ENCODE peak calls at places on chromosomes 6 and 20, in six cellular contexts. One of them, this sample, is unnamed.

GRCh38 chr6:41272591-41273175 is 13.8 kb downstream of the TREM1 start:
- DNase-seq in heart left ventricle: no peak
- DNase-seq in Panc1: no peak
- DNase-seq in breast epithelium: no peak
- DNase-seq in fibroblast of the aortic adventitia: no peak
- DNase-seq in bronchial epithelial cell: no peak
- DNase-seq in this sample: no peak

GRCh38 chr6:80217799-80218198 is 111.3 kb downstream of the BCKDHB start:
- DNase-seq in heart left ventricle: no peak
- DNase-seq in Panc1: no peak
- DNase-seq in breast epithelium: no peak
- DNase-seq in fibroblast of the aortic adventitia: peak
- DNase-seq in bronchial epithelial cell: no peak
- DNase-seq in this sample: peak

GRCh38 chr6:72931325-72931903 is 293.9 kb downstream of the KHDC1L start:
- DNase-seq in heart left ventricle: no peak
- DNase-seq in Panc1: no peak
- DNase-seq in breast epithelium: no peak
- DNase-seq in fibroblast of the aortic adventitia: no peak
- DNase-seq in bronchial epithelial cell: no peak
- DNase-seq in this sample: no peak

GRCh38 chr20:3839328-3839727 is 7.3 kb upstream of the MAVS start:
- DNase-seq in heart left ventricle: no peak
- DNase-seq in Panc1: no peak
- DNase-seq in breast epithelium: no peak
- DNase-seq in fibroblast of the aortic adventitia: no peak
- DNase-seq in bronchial epithelial cell: no peak
- DNase-seq in this sample: no peak

GRCh38 chr6:20448828-20449227 is 47.1 kb downstream of the E2F3 start:
- DNase-seq in heart left ventricle: no peak
- DNase-seq in Panc1: no peak
- DNase-seq in breast epithelium: no peak
- DNase-seq in fibroblast of the aortic adventitia: no peak
- DNase-seq in bronchial epithelial cell: no peak
- DNase-seq in this sample: no peak

GRCh38 chr20:57617079-57617795 is 3.0 kb downstream of the ZBP1 start:
- DNase-seq in heart left ventricle: no peak
- DNase-seq in Panc1: no peak
- DNase-seq in breast epithelium: no peak
- DNase-seq in fibroblast of the aortic adventitia: no peak
- DNase-seq in bronchial epithelial cell: no peak
- DNase-seq in this sample: no peak

GRCh38 chr20:33995053-33995816 is 1.5 kb downstream of the RALY start:
- DNase-seq in heart left ventricle: no peak
- DNase-seq in Panc1: no peak
- DNase-seq in breast epithelium: no peak
- DNase-seq in fibroblast of the aortic adventitia: peak
- DNase-seq in bronchial epithelial cell: no peak
- DNase-seq in this sample: no peak

GRCh38 chr6:100465701-100466409 is 1.1 kb upstream of the SIM1 start:
- DNase-seq in heart left ventricle: no peak
- DNase-seq in Panc1: no peak
- DNase-seq in breast epithelium: no peak
- DNase-seq in fibroblast of the aortic adventitia: no peak
- DNase-seq in bronchial epithelial cell: no peak
- DNase-seq in this sample: peak

GRCh38 chr6:110628330-110628729 is 151.9 kb upstream of the SLC22A16 start:
- DNase-seq in heart left ventricle: no peak
- DNase-seq in Panc1: no peak
- DNase-seq in breast epithelium: no peak
- DNase-seq in fibroblast of the aortic adventitia: peak
- DNase-seq in bronchial epithelial cell: peak
- DNase-seq in this sample: peak

GRCh38 chr6:159831373-159831679 is 31.2 kb downstream of the PNLDC1 start:
- DNase-seq in heart left ventricle: no peak
- DNase-seq in Panc1: no peak
- DNase-seq in breast epithelium: no peak
- DNase-seq in fibroblast of the aortic adventitia: no peak
- DNase-seq in bronchial epithelial cell: no peak
- DNase-seq in this sample: no peak

GRCh38 chr20:46694484-46694883 is 5.2 kb upstream of the TP53RK start:
- DNase-seq in heart left ventricle: no peak
- DNase-seq in Panc1: no peak
- DNase-seq in breast epithelium: no peak
- DNase-seq in fibroblast of the aortic adventitia: peak
- DNase-seq in bronchial epithelial cell: no peak
- DNase-seq in this sample: no peak

GRCh38 chr6:145756170-145756662 is 20.9 kb upstream of the EPM2A start:
- DNase-seq in heart left ventricle: no peak
- DNase-seq in Panc1: no peak
- DNase-seq in breast epithelium: no peak
- DNase-seq in fibroblast of the aortic adventitia: peak
- DNase-seq in bronchial epithelial cell: peak
- DNase-seq in this sample: peak

DNA sequence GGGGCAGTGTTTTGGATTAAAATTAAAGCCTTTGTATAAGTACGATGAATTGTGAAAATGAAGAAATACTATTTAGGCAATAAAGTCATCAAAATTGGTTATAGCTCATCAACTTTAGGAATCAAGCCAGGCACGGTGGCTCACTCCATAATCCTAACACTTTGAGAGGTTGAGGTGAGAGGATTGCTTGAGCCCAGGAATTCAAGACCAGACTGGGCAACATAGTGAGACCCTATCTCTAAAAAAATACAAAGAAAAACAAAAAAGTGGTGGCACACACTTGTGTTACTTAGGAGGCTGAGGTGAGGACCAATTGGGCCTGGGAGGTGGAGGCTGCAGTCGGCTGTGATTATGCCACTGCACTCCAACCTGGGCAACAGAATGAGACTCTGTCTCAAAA is 8.5 kb upstream of the RHAG start:
- DNase-seq in heart left ventricle: no peak
- DNase-seq in Panc1: no peak
- DNase-seq in breast epithelium: no peak
- DNase-seq in fibroblast of the aortic adventitia: no peak
- DNase-seq in bronchial epithelial cell: no peak
- DNase-seq in this sample: no peak
- TF ChIP-seq CTCF in heart left ventricle: no peak
- TF ChIP-seq CTCF in Panc1: no peak
- TF ChIP-seq CTCF in breast epithelium: no peak
- TF ChIP-seq CTCF in fibroblast of the aortic adventitia: no peak
- TF ChIP-seq CTCF in bronchial epithelial cell: no peak
- TF ChIP-seq CTCF in this sample: no peak

GRCh38 chr6:1622851-1623768 is 13.4 kb downstream of the FOXC1 start:
- DNase-seq in heart left ventricle: no peak
- DNase-seq in Panc1: no peak
- DNase-seq in breast epithelium: no peak
- DNase-seq in fibroblast of the aortic adventitia: peak
- DNase-seq in bronchial epithelial cell: no peak
- DNase-seq in this sample: no peak
- H3K4me3 ChIP-seq in heart left ventricle: no peak
- H3K4me3 ChIP-seq in Panc1: no peak
- H3K4me3 ChIP-seq in breast epithelium: no peak
- H3K4me3 ChIP-seq in fibroblast of the aortic adventitia: peak
- H3K4me3 ChIP-seq in bronchial epithelial cell: no peak
- H3K4me3 ChIP-seq in this sample: no peak

DNA sequence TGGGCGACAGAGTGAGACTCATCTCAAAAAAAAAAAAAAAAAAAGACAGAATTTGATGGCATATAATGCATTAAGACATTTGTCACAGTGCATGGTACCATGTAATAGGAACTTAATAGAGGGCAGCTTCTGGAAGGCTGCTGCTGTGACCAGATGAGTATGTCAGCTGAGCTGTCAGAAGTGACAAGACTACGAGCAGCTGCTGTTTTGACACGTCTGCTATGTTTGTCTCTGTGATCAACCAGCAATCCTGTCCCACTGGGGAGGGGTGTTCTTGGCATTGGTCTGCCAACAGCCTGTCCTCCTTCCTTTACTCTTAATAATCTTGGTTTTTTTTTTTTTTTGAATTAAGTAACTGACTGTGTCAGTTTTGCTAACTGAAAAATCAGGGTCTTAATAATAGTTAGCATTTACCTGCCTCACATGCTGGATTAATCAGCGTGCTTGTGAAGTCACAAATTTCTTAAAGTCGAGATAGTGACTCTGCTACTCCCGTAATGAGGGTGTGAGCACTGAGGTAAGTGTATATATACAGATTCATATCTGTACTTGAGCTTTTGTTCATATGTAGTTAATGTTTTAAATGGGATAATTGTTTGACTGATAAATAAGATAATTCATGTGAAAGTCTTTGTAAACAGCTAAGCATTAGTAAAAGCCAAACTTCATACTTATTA is 152.4 kb downstream of the BMP2 start:
- DNase-seq in heart left ventricle: no peak
- DNase-seq in Panc1: no peak
- DNase-seq in breast epithelium: no peak
- DNase-seq in fibroblast of the aortic adventitia: no peak
- DNase-seq in bronchial epithelial cell: no peak
- DNase-seq in this sample: no peak
- TF ChIP-seq CTCF in heart left ventricle: no peak
- TF ChIP-seq CTCF in Panc1: no peak
- TF ChIP-seq CTCF in breast epithelium: no peak
- TF ChIP-seq CTCF in fibroblast of the aortic adventitia: no peak
- TF ChIP-seq CTCF in bronchial epithelial cell: no peak
- TF ChIP-seq CTCF in this sample: no peak

GRCh38 chr6:98627129-98627775 is 207.1 kb upstream of the POU3F2 start:
- DNase-seq in heart left ventricle: no peak
- DNase-seq in Panc1: no peak
- DNase-seq in breast epithelium: no peak
- DNase-seq in fibroblast of the aortic adventitia: no peak
- DNase-seq in bronchial epithelial cell: no peak
- DNase-seq in this sample: no peak
- H3K4me3 ChIP-seq in heart left ventricle: no peak
- H3K4me3 ChIP-seq in Panc1: no peak
- H3K4me3 ChIP-seq in breast epithelium: no peak
- H3K4me3 ChIP-seq in fibroblast of the aortic adventitia: no peak
- H3K4me3 ChIP-seq in bronchial epithelial cell: no peak
- H3K4me3 ChIP-seq in this sample: no peak

DNA sequence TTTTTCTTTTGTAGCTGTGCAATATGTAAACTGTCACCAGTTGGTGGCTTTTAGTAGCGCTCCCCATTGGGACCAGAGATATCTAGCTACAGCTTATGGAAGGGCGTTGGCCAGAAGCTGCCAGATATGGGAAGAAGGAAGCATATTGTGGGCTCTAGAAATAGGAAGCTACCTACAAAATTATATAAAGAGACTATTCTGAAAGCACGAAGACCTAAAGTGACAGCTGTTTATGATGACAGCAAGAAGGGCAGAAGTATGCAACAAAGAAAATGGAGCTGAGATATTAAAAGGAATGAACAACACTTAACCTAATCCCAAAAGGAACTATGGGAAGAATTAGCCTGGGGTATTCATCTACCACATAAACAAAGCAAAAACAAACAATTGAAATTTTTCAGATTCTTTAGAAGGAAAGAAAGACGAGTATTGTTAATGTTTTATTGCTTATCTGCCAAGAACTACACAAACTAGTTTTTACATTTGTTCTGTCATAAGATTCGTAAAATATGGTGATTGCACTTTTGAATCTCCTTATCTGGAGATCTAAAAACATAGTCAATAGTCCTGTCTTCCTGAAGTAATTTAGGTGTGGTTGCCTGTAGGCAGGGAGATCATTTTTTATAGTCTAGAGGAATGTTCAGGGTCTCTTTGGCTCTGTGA is 81.6 kb downstream of the NCOA7 start:
- DNase-seq in heart left ventricle: no peak
- DNase-seq in Panc1: no peak
- DNase-seq in breast epithelium: no peak
- DNase-seq in fibroblast of the aortic adventitia: peak
- DNase-seq in bronchial epithelial cell: no peak
- DNase-seq in this sample: no peak
- TF ChIP-seq CTCF in heart left ventricle: no peak
- TF ChIP-seq CTCF in Panc1: no peak
- TF ChIP-seq CTCF in breast epithelium: no peak
- TF ChIP-seq CTCF in fibroblast of the aortic adventitia: no peak
- TF ChIP-seq CTCF in bronchial epithelial cell: no peak
- TF ChIP-seq CTCF in this sample: no peak

DNA sequence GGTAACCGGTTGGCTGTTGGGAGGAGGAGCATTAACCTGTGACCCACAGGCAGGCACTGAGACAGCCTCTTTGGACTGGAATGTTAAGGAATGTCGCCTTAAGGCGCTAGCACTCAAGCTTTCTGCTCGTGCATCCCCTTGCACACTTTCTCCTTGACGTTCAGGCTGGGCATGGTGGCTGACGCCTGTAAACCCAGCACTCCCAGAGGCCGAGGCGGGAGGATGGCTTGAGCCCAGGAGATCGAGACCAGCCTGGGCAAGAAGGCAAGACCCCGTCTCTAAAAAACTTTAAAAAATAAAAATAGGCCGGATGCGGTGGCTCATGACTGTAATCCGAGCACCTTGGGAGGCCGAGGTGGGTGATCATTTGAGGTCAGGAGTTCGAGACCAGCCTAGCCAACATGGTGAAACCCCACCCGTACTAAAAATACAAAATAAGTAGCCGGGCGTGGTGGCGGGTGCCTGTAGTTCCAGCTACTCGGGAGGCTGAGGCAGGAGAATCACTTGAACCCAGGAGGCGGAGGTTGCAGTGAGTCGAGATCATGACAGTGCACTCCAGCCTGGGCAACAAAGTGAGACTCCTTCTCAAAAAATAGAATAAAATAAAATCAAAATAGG is 1.9 kb upstream of the GID8 start:
- DNase-seq in heart left ventricle: no peak
- DNase-seq in Panc1: no peak
- DNase-seq in breast epithelium: no peak
- DNase-seq in fibroblast of the aortic adventitia: no peak
- DNase-seq in bronchial epithelial cell: no peak
- DNase-seq in this sample: no peak
- H3K4me3 ChIP-seq in heart left ventricle: peak
- H3K4me3 ChIP-seq in Panc1: peak
- H3K4me3 ChIP-seq in breast epithelium: peak
- H3K4me3 ChIP-seq in fibroblast of the aortic adventitia: peak
- H3K4me3 ChIP-seq in bronchial epithelial cell: no peak
- H3K4me3 ChIP-seq in this sample: peak

GRCh38 chr6:16229710-16230109 is 8.7 kb upstream of the GMPR start:
- DNase-seq in heart left ventricle: no peak
- DNase-seq in Panc1: no peak
- DNase-seq in breast epithelium: no peak
- DNase-seq in fibroblast of the aortic adventitia: peak
- DNase-seq in bronchial epithelial cell: no peak
- DNase-seq in this sample: no peak

GRCh38 chr6:16228043-16228442 is 10.3 kb upstream of the GMPR start:
- DNase-seq in heart left ventricle: no peak
- DNase-seq in Panc1: no peak
- DNase-seq in breast epithelium: no peak
- DNase-seq in fibroblast of the aortic adventitia: no peak
- DNase-seq in bronchial epithelial cell: no peak
- DNase-seq in this sample: no peak

GRCh38 chr6:16227605-16228004 is 10.8 kb upstream of the GMPR start:
- DNase-seq in heart left ventricle: no peak
- DNase-seq in Panc1: no peak
- DNase-seq in breast epithelium: no peak
- DNase-seq in fibroblast of the aortic adventitia: no peak
- DNase-seq in bronchial epithelial cell: no peak
- DNase-seq in this sample: no peak

GRCh38 chr6:16228709-16229665 is 9.4 kb upstream of the GMPR start:
- DNase-seq in heart left ventricle: no peak
- DNase-seq in Panc1: no peak
- DNase-seq in breast epithelium: no peak
- DNase-seq in fibroblast of the aortic adventitia: peak
- DNase-seq in bronchial epithelial cell: no peak
- DNase-seq in this sample: no peak

GRCh38 chr6:16230953-16231352 is 7.4 kb upstream of the GMPR start:
- DNase-seq in heart left ventricle: no peak
- DNase-seq in Panc1: no peak
- DNase-seq in breast epithelium: no peak
- DNase-seq in fibroblast of the aortic adventitia: no peak
- DNase-seq in bronchial epithelial cell: no peak
- DNase-seq in this sample: no peak
- TF ChIP-seq CTCF in heart left ventricle: no peak
- TF ChIP-seq CTCF in Panc1: no peak
- TF ChIP-seq CTCF in breast epithelium: no peak
- TF ChIP-seq CTCF in fibroblast of the aortic adventitia: no peak
- TF ChIP-seq CTCF in bronchial epithelial cell: no peak
- TF ChIP-seq CTCF in this sample: no peak